ENCODE peak calls at places on chromosome 17, in nine cellular contexts. C, O, Q, Z, G, T, L, K and I are unnamed samples.

GRCh38 chr17:43094129-43094834 is 30.9 kb downstream of the BRCA1 start:
- DNase-seq in C (no peak), O (no peak), Q (no peak), Z (no peak), G (no peak), T (no peak), L (no peak), K (no peak), I (no peak)

GRCh38 chr17:78343099-78343432 is 16.8 kb downstream of the SOCS3 start:
- DNase-seq in C (no peak), O (peak), Q (no peak), Z (peak), G (peak), T (peak), L (no peak), K (peak), I (no peak)

GRCh38 chr17:18187816-18188761 is 4.5 kb downstream of the ALKBH5 start:
- DNase-seq in C (no peak), O (no peak), Q (no peak), Z (no peak), G (peak), T (peak), L (no peak), K (no peak), I (no peak)

GRCh38 chr17:55341432-55341831 is 76.7 kb downstream of the HLF start:
- DNase-seq in C (no peak), O (no peak), Q (no peak), Z (no peak), G (no peak), T (no peak), L (no peak), K (no peak), I (peak)

GRCh38 chr17:80737106-80738019 is 192.7 kb downstream of the RPTOR start:
- DNase-seq in C (no peak), O (no peak), Q (peak), Z (no peak), G (no peak), T (no peak), L (no peak), K (peak), I (peak)

GRCh38 chr17:35799942-35800341 is 4.5 kb upstream of the MMP28 start:
- DNase-seq in C (no peak), O (no peak), Q (no peak), Z (no peak), G (peak), T (peak), L (no peak), K (no peak), I (no peak)

GRCh38 chr17:61454932-61455753 is 2.9 kb downstream of the TBX4 start:
- DNase-seq in C (no peak), O (no peak), Q (no peak), Z (no peak), G (no peak), T (no peak), L (no peak), K (peak), I (no peak)

GRCh38 chr17:63189082-63189481 is 223.0 kb downstream of the TANC2 start:
- DNase-seq in C (no peak), O (no peak), Q (no peak), Z (no peak), G (no peak), T (no peak), L (no peak), K (no peak), I (no peak)

GRCh38 chr17:41004397-41004796 is 4.5 kb downstream of the KRTAP3-1 start:
- DNase-seq in C (no peak), O (no peak), Q (no peak), Z (no peak), G (no peak), T (no peak), L (no peak), K (no peak), I (no peak)

GRCh38 chr17:4199818-4200402 is 56.9 kb downstream of the CYB5D2 start:
- DNase-seq in C (no peak), O (no peak), Q (no peak), Z (peak), G (peak), T (no peak), L (no peak), K (peak), I (peak)

GRCh38 chr17:57612202-57613071 is 132.7 kb downstream of the CCDC182 start:
- DNase-seq in C (peak), O (no peak), Q (no peak), Z (no peak), G (no peak), T (no peak), L (no peak), K (peak), I (no peak)

GRCh38 chr17:54172654-54173316 is 350.1 kb downstream of the KIF2B start:
- DNase-seq in C (no peak), O (no peak), Q (no peak), Z (no peak), G (no peak), T (no peak), L (no peak), K (peak), I (no peak)
- TF ChIP-seq CTCF in C (peak), O (no peak), Q (peak), Z (no peak), G (no peak), T (peak), L (no peak), K (peak), I (peak)

DNA sequence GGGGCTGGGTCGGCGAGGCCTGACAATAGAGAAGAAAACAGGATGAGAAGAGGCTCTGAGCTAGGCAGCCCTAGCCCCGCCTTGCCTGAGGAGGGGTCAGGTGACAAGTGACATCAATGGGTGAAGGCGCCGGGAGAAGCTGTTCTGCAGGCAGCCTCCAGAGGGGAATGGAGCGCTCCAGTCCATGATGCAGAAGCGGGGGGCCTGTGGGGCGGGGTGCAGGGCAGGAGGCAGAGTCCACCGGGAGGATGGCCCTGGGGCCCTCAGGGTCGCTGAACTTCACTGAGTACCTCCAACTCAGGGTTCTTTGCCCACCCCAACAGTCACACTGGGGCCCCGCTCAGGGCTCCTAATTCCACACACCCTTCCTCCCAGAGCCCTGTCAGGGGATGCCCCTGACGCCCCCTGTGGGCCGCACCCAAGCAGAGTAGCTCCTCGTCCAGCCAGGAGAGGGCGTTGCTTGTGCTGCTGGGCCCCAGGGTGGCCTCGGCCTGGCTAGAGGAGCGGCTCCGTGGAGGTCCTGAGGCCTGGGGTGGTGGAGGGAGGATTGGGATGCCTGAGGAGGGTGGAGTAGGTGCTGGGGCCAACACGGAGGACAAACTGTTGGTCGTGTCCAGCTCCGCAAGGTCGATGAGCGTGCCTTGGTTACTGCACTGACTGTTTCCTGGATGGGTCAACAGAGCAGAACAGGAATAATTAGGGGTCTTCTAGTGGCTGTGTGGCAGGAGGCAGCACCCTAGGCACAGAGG is 20.8 kb downstream of the GGA3 start:
- DNase-seq in C (peak), O (no peak), Q (no peak), Z (no peak), G (peak), T (no peak), L (no peak), K (peak), I (no peak)
- TF ChIP-seq CTCF in C (no peak), O (peak), Q (peak), Z (no peak), G (peak), T (peak), L (no peak), K (peak), I (peak)

DNA sequence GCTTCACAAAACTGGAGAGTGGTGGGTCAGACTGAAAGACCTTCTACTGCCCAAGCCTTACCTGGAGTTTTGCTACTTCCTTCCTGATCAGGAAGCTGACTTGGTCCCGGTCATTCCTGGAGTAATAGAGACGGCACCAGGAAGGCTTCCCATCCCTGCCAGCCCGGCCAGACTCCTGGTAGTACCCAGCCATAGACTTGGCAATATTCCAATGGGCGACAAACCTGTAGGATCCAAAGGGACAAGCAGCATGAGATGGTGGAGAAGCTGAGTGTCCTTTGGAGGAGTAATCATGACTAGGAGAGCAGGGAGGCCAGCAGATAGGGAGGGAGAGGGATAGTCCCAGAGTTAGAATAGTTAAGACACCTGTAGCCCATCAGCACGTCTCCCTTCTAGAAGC is 8.7 kb downstream of the RECQL5 start:
- DNase-seq in C (peak), O (no peak), Q (no peak), Z (no peak), G (no peak), T (no peak), L (no peak), K (no peak), I (no peak)
- TF ChIP-seq CTCF in C (no peak), O (no peak), Q (no peak), Z (no peak), G (no peak), T (no peak), L (no peak), K (no peak), I (no peak)

DNA sequence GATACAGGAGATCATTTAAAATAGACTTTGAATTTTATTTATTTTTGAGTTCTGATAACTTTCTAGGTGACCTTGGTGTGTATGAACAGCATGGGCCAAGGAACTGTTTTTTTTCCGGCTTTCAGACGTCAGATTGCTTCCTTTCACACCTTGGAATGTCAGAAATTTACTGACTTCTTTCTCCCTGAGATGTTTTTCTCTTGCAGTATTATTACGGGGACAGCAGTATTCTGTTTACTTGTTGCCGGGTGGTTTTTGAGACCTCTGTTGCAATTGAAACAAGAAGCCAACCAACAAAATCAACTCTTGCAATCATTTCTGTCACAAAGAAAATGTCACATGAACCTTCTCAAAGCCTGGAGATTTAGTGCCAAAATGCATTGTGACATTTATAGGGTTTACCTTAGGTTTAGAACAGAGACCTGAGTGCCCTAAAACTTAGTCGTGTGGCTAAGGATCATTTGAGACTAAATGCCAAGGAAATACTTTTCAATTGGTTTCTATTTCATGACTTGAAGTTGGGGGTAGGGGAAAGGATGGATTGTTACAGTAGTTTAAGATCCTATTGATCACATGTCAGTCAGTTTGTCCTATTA is 174.3 kb downstream of the MAP2K6 start:
- DNase-seq in C (no peak), O (no peak), Q (no peak), Z (no peak), G (peak), T (no peak), L (no peak), K (peak), I (no peak)
- TF ChIP-seq CTCF in C (no peak), O (no peak), Q (no peak), Z (no peak), G (no peak), T (no peak), L (no peak), K (no peak), I (no peak)

DNA sequence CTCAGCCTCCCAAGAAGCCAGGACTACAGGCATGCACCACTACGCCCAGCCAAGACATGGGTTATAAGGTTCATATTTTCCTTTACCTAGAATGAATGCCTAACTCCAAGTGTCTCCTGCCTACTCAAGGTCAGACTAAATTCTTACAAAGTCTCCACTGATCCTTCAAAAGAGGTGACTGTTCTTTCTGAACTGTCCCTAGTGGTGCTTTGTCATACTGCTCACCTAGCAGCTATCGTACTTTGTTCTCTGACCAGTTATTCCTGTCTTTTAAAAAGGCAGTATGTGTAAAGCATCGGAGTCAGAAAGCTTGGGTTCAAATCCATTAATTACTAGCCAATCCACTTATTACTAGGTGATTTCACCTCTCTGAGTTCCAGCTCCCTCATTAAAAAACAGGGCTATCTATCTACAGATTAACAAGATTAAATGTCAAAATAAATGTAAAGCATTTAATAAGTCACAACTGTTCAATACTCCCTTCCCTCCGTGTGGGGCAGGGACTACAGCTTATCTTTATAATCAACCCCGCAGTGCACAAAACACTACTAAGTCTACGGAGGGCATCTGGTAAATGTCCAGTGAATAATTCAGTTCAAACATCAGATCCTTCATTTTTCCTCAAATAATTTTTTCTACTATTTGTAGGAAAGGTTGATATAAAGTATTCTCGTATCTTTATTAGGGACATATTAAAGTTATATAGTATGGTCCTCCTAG is 20.0 kb upstream of the ITGA2B start:
- DNase-seq in C (no peak), O (no peak), Q (no peak), Z (no peak), G (no peak), T (no peak), L (no peak), K (peak), I (no peak)
- TF ChIP-seq CTCF in C (peak), O (no peak), Q (peak), Z (no peak), G (no peak), T (no peak), L (no peak), K (peak), I (peak)

GRCh38 chr17:45018514-45019176 is 32.8 kb downstream of the DCAKD start:
- DNase-seq in C (no peak), O (no peak), Q (peak), Z (no peak), G (no peak), T (peak), L (no peak), K (peak), I (peak)

GRCh38 chr17:45021607-45022287 is 29.7 kb downstream of the DCAKD start:
- DNase-seq in C (peak), O (no peak), Q (peak), Z (peak), G (peak), T (peak), L (peak), K (peak), I (peak)

GRCh38 chr17:45019177-45019711 is 32.2 kb downstream of the DCAKD start:
- DNase-seq in C (peak), O (no peak), Q (peak), Z (no peak), G (peak), T (peak), L (peak), K (peak), I (peak)

GRCh38 chr17:45022288-45022648 is 29.2 kb downstream of the DCAKD start:
- DNase-seq in C (no peak), O (no peak), Q (no peak), Z (no peak), G (no peak), T (no peak), L (no peak), K (no peak), I (no peak)

DNA sequence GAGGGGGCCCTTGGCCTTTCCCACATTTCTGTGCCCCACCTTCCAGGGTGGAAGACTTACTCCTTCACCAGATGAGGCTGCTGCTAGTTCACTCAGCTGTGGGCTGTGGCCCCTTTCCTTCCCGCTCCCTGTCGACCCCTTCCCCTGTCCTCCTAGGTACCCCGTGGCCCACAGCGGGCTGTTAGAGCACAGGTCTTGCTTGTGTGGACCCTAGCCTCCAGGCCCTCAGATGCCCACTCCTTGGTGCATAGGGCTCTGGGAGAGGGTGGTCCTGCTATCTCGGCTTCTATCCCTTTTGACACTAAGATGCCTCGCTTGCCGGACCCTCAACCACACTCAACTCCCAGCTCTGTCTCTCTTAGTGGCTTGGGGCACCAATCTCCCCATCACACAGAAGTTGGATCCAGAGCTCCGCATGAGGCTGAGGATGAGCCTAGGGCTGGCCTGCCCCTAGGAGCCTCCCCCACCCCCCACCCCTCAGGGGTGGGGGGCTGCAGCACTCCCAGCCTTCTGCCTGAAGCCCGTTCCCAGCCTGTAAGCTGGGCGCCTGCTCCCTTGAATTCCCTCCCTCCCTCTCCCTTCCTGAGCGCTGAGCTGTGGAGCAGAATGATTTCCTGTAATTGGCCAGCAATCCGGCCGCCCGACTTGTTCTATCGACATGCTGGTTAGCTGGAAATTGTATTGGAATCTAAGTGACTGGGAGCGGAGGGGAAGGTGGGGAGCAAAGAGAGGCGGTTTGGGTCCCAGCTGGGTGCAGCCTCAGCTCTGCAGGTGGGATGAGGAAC is 30.9 kb downstream of the DCAKD start:
- DNase-seq in C (no peak), O (no peak), Q (no peak), Z (no peak), G (peak), T (no peak), L (no peak), K (peak), I (no peak)
- TF ChIP-seq CTCF in C (no peak), O (no peak), Q (no peak), Z (no peak), G (no peak), T (no peak), L (no peak), K (no peak), I (no peak)

DNA sequence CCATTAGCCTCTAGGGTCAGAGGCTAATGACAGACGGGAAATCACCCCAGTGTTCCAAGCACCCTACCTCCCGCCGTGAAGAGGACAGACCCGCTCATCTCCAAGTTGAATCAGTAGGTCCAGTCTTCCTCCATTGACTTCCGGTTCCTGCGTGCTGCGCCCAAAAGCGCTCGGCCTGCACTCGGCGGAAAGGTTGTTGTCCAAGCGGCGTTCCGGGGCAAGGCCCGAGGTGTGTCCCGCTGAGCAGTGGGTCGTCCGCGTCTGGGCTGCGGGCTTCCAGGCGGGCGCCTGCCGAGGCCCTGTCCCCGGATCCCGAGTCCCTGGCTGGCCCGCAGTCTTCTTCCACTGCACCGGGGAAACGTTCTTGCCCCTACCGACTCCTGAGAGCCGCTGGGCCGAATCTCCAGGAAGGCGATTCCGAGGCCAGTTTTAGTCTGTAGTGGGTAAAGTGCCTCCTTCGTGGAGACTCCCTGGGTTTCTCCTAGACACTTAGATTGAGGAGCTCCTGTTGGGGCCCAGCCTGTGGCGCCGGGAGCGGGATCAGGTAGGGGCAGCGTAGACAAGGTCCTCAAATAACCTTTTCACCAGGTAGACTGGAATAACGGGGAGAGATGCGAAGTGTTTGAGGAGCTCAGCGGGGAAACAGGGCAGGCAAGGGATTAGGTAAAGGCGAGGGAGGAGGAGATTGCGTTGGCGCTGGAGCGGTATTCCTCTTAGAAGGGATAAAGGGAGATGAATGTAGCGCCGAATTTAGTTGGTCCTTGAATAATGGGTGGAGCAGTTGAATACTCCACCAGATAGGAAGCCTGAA is at the start of gene TEFM:
- DNase-seq in C (peak), O (peak), Q (peak), Z (peak), G (peak), T (peak), L (peak), K (peak), I (peak)
- TF ChIP-seq CTCF in C (no peak), O (no peak), Q (no peak), Z (no peak), G (no peak), T (no peak), L (no peak), K (no peak), I (no peak)